ENCODE peak calls at places on chromosome 6, in seven cellular contexts. I is HepG2; J is CD4-positive, alpha-beta T cell; U is prostate gland; D is IMR-90; K is AG04450; Y is ovary. L is an unnamed sample.

GRCh38 chr6:41970436-41970846 is 28.8 kb upstream of the CCND3 start:
- DNase-seq in J (no peak), U (no peak), D (peak; percentile 38), I (no peak), K (no peak), Y (no peak), L (no peak)

GRCh38 chr6:7243188-7243942 is 69.6 kb downstream of the SSR1 start:
- DNase-seq in I (peak; percentile 70), D (peak; percentile 64), U (no peak), J (peak; percentile 16), Y (no peak), K (peak; percentile 39), L (peak; percentile 28)

GRCh38 chr6:48074368-48074767 is 36.6 kb downstream of the PTCHD4 start:
- DNase-seq in U (no peak), I (no peak), K (no peak), J (no peak), Y (no peak), D (no peak), L (no peak)

GRCh38 chr6:157982297-157982579 is 575 bp downstream of the SYNJ2 start:
- DNase-seq in K (no peak), J (no peak), D (no peak), U (peak; percentile 53), Y (no peak), I (peak; percentile 62), L (no peak)

GRCh38 chr6:88298446-88298845 is 132.3 kb upstream of the CNR1 start:
- DNase-seq in I (no peak), J (no peak), Y (no peak), K (no peak), U (no peak), D (no peak), L (no peak)

GRCh38 chr6:37435816-37436215 is 2.8 kb downstream of the CMTR1 start:
- DNase-seq in K (no peak), D (no peak), U (no peak), I (no peak), Y (no peak), J (no peak), L (no peak)

GRCh38 chr6:104952911-104953409 is 3.9 kb upstream of the LIN28B start:
- DNase-seq in I (no peak), U (no peak), D (no peak), K (no peak), Y (no peak), J (no peak), L (no peak)

GRCh38 chr6:35919827-35920751 is 809 bp downstream of the SRPK1 start:
- DNase-seq in Y (no peak), J (peak; percentile 7), K (no peak), U (peak; percentile 42), I (peak; percentile 56), D (peak; percentile 78), L (no peak)

GRCh38 chr6:109411034-109411433 is 28.8 kb upstream of the CD164 start:
- DNase-seq in U (no peak), D (no peak), I (no peak), J (no peak), Y (no peak), K (no peak), L (no peak)

GRCh38 chr6:81770395-81770794 is 17.9 kb upstream of the TENT5A start:
- DNase-seq in D (no peak), U (no peak), Y (no peak), I (no peak), K (no peak), J (no peak), L (no peak)

GRCh38 chr6:166625356-166625755 is 1.7 kb downstream of the RPS6KA2 start:
- DNase-seq in J (no peak), Y (no peak), I (no peak), K (no peak), U (no peak), D (peak; percentile 74), L (no peak)

GRCh38 chr6:167855825-167856425 is 29.2 kb downstream of the AFDN start:
- DNase-seq in K (peak; percentile 77), I (peak; percentile 96), Y (no peak), U (no peak), J (no peak), D (peak; percentile 97), L (no peak)

GRCh38 chr6:26555505-26556262 is 17.5 kb downstream of the HMGN4 start:
- DNase-seq in J (no peak), K (no peak), U (no peak), I (no peak), Y (no peak), D (peak; percentile 35), L (no peak)
- H3K27ac ChIP-seq in J (no peak overlapping the region), K (no peak overlapping the region), U (no peak overlapping the region), I (peak overlapping the region; percentile 4), Y (no peak overlapping the region), D (no peak overlapping the region), L (no peak overlapping the region)

DNA sequence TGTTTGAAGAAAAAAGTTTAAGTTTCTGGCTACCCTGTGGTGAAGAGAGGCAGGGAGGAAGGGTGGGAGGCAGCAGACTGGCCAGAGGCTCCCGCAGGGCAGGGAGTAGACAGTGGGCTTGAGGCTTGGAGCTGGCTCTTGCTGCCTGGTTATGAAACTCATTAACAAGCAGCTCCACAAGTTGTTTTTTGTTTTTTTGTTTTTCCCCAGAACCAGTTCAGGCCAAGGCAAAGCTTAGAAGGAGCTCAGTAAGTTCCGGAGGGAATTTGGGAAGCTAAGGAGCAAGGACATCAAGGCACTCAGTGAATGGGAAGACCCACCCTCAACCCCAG is 4.0 kb downstream of the DLL1 start:
- DNase-seq in D (no peak), J (no peak), U (no peak), I (no peak), Y (no peak), K (no peak), L (no peak)
- H3K27me3 ChIP-seq in D (peaks cover 52% of the 10 kb centered on the region), J (peaks cover 8% of the 10 kb centered on the region), U (no peaks in the 10 kb centered on the region), I (peaks cover 89% of the 10 kb centered on the region), Y (no peaks in the 10 kb centered on the region), K (peaks cover 59% of the 10 kb centered on the region), L (peaks cover 12% of the 10 kb centered on the region)

GRCh38 chr6:31544676-31545075 is 1.7 kb downstream of the ATP6V1G2 start:
- DNase-seq in D (no peak), U (no peak), J (no peak), Y (no peak), I (no peak), K (no peak), L (no peak)
- H3K27ac ChIP-seq in D (no peak overlapping the region), U (no peak overlapping the region), J (no peak overlapping the region), Y (no peak overlapping the region), I (no peak overlapping the region), K (no peak overlapping the region), L (no peak overlapping the region)

GRCh38 chr6:144063744-144064401 is 31.5 kb downstream of the SF3B5 start:
- DNase-seq in J (peak; percentile 86), Y (peak; percentile 58), K (no peak), U (peak; percentile 85), D (no peak), I (peak; percentile 50), L (peak; percentile 40)
- H3K27me3 ChIP-seq in J (no peaks in the 10 kb centered on the region), Y (no peaks in the 10 kb centered on the region), K (peaks cover 64% of the 10 kb centered on the region), U (no peaks in the 10 kb centered on the region), D (peaks cover 64% of the 10 kb centered on the region), I (peaks cover 52% of the 10 kb centered on the region), L (no peaks in the 10 kb centered on the region)